ENCODE peak calls at places on chromosomes 13 and 19, in eight cellular contexts. B is IMR-90, X is OCI-LY7, Q is stomach, Z is upper lobe of right lung, V is HL-60, I is heart left ventricle, W is endodermal cell. L is an unnamed sample.

GRCh38 chr13:112940236-112940635 is 28.8 kb upstream of the MCF2L start:
- DNase-seq in W (no peak), B (no peak), I (no peak), Q (peak), X (no peak), Z (no peak), V (no peak), L (no peak)

GRCh38 chr13:85738696-85739320 is 60.4 kb downstream of the SLITRK6 start:
- DNase-seq in Z (no peak), Q (no peak), I (no peak), V (no peak), B (peak), W (no peak), X (no peak), L (no peak)

GRCh38 chr13:82224806-82225205 is 1657.5 kb downstream of the SLITRK1 start:
- DNase-seq in Q (no peak), B (no peak), V (no peak), Z (no peak), W (no peak), X (no peak), I (no peak), L (no peak)

GRCh38 chr13:54705738-54706137 is 1677.1 kb downstream of the OLFM4 start:
- DNase-seq in W (peak), Z (no peak), B (no peak), X (no peak), I (no peak), Q (no peak), V (no peak), L (no peak)

GRCh38 chr19:39444598-39445257 is 654 bp upstream of the SUPT5H start:
- DNase-seq in B (no peak), V (no peak), X (no peak), Q (no peak), I (no peak), Z (no peak), W (no peak), L (no peak)

GRCh38 chr19:42115219-42115618 is 17.0 kb downstream of the POU2F2 start:
- DNase-seq in X (peak), W (no peak), Z (no peak), B (peak), I (no peak), Q (no peak), V (no peak), L (no peak)

GRCh38 chr13:107883561-107884175 is 331.7 kb downstream of the LIG4 start:
- DNase-seq in Z (no peak), V (no peak), I (no peak), Q (no peak), B (peak), X (no peak), W (no peak), L (no peak)

GRCh38 chr13:107790360-107790759 is 425.0 kb downstream of the LIG4 start:
- DNase-seq in B (no peak), Z (no peak), V (no peak), W (no peak), Q (no peak), I (no peak), X (no peak), L (no peak)

GRCh38 chr13:83839158-83839557 is 43.1 kb downstream of the SLITRK1 start:
- DNase-seq in X (no peak), B (no peak), I (no peak), Q (no peak), W (peak), V (no peak), Z (no peak), L (no peak)

GRCh38 chr13:110396913-110397379 is 89.9 kb downstream of the COL4A2 start:
- DNase-seq in V (no peak), Q (peak), X (no peak), I (peak), W (no peak), B (peak), Z (no peak), L (peak)

GRCh38 chr19:6767081-6767356 is 216 bp downstream of the SH2D3A start:
- DNase-seq in X (peak), Q (no peak), I (no peak), V (no peak), W (no peak), B (no peak), Z (no peak), L (peak)

GRCh38 chr19:45874620-45874966 is 10.5 kb downstream of the FOXA3 start:
- DNase-seq in X (no peak), V (no peak), Z (no peak), W (no peak), I (peak), Q (no peak), B (no peak), L (no peak)

GRCh38 chr13:94181461-94182107 is 297.9 kb downstream of the DCT start:
- DNase-seq in W (no peak), X (no peak), Z (no peak), Q (no peak), I (no peak), V (no peak), B (no peak), L (no peak)

GRCh38 chr19:33796164-33797100 is at the start of gene KCTD15:
- DNase-seq in Z (peak), V (peak), Q (peak), I (peak), X (peak), W (peak), B (peak), L (no peak)
- H3K27ac ChIP-seq in Z (peak), V (peak), Q (peak), I (peak), X (peak), W (peak), B (peak), L (peak)

GRCh38 chr19:10852098-10852800 is 4.0 kb downstream of the C19orf38 start:
- DNase-seq in Q (no peak), B (peak), V (no peak), W (peak), I (no peak), Z (no peak), X (no peak), L (no peak)

GRCh38 chr19:10852941-10853340 is 4.7 kb downstream of the C19orf38 start:
- DNase-seq in Q (no peak), V (no peak), Z (no peak), X (no peak), W (no peak), B (no peak), I (no peak), L (no peak)

GRCh38 chr19:10854350-10855089 is 6.3 kb downstream of the C19orf38 start:
- DNase-seq in V (no peak), X (no peak), I (no peak), B (no peak), Z (no peak), W (no peak), Q (no peak), L (no peak)

GRCh38 chr19:10858204-10858828 is 10.1 kb downstream of the C19orf38 start:
- DNase-seq in Q (no peak), W (peak), V (no peak), I (no peak), Z (no peak), X (peak), B (no peak), L (no peak)

DNA sequence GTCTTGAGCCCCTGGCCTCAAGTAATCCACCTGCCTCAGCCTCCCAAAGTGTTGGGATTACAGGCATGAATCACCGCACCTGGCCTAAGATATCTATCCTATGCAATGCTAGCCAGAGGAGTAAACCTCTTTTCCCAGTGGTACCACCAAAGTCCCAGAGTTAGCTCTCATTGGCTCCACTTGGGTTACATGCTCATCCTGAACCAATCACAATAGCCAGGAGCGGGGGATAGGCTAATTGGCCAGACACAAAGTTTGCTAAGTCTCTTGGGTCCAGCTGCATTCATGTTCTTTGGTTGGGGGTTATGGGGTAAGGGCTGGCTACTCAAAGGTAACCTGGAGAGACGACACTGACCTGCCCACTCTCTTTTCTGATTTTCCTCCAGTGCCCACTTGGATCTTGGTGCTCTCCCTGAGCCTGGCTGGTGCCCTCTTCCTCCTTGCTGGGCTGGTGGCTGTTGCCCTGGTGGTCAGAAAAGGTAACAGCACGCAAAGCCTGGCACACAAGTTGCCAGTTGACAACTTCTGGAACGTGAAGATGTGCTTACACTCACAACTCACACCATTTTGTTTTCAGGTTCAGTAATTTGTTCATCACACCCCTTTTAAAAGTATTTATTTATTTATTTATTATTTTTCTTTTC is 7.8 kb downstream of the C19orf38 start:
- DNase-seq in B (no peak), W (peak), I (no peak), Q (no peak), X (peak), V (no peak), Z (no peak), L (no peak)
- TF ChIP-seq CTCF in B (peak), W (peak), I (peak), Q (no peak), X (peak), V (peak), Z (peak), L (peak)

GRCh38 chr13:30108216-30108912 is 199.0 kb downstream of the KATNAL1 start:
- DNase-seq in Q (no peak), Z (no peak), W (no peak), V (no peak), X (no peak), B (no peak), I (no peak), L (no peak)

GRCh38 chr13:30107536-30108136 is 199.7 kb downstream of the KATNAL1 start:
- DNase-seq in Q (peak), B (peak), Z (peak), X (no peak), I (no peak), W (no peak), V (peak), L (no peak)

GRCh38 chr13:30110301-30111070 is 196.9 kb downstream of the KATNAL1 start:
- DNase-seq in I (peak), Z (no peak), X (no peak), V (no peak), Q (no peak), W (no peak), B (no peak), L (no peak)

GRCh38 chr13:30108913-30109237 is 198.5 kb downstream of the KATNAL1 start:
- DNase-seq in W (no peak), Q (peak), I (no peak), V (no peak), Z (peak), X (no peak), B (no peak), L (peak)

DNA sequence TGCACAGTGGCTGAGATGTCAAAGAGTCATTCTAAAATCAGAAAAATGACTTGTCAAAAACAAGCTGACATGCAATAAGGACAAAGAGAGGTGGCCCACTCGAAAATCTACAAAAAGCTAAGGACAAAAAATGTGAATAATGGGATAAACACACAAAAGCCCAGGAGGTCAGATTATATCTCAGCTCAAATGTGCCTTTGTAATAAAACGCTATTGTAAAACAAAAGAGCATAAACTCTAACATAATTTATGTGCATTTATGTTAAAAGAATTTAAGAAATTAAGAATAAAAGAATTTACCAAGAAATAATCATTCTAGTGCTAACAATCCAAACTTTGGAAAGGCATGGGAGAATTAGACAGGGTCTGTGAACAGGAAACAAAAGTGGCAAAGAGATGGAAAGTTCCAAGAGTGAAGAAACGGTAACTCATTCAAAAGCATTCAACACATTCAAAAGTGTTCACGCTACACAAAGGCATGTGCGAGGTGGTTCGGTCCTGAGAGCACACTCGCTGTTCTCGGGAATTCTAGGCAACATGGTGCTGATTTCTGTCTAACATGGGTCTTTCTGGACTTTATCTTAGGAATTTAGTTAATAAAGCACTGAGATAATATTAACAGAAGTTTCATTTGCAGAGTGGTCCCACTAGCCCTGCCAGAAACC is 197.7 kb downstream of the KATNAL1 start:
- DNase-seq in X (no peak), Z (no peak), I (no peak), B (no peak), Q (no peak), W (no peak), V (no peak), L (no peak)
- H3K27ac ChIP-seq in X (no peak), Z (no peak), I (no peak), B (no peak), Q (peak), W (no peak), V (no peak), L (no peak)

DNA sequence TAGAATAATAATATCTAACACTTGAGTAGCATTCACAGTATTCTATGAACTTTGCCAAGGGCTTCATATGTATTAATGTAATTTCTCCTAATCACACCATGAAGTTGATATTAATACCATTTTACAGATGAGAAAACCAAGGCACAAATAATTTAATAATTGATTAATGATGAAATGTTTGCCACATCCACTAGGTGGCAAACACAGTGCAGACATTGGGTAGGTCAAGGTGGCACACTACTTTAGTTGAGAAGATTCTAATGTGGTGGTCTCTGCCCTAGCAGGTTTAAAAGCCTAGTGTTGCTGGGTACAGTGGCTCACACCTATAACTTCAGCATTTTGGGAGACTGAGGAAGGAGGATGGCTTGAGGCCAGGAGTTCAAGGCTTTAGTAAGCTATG is 412.4 kb downstream of the SUCLA2 start:
- DNase-seq in W (no peak), Z (no peak), V (no peak), B (no peak), I (no peak), X (no peak), Q (no peak), L (no peak)
- TF ChIP-seq CTCF in W (peak), Z (no peak), V (no peak), B (no peak), I (no peak), X (peak), Q (no peak), L (no peak)

DNA sequence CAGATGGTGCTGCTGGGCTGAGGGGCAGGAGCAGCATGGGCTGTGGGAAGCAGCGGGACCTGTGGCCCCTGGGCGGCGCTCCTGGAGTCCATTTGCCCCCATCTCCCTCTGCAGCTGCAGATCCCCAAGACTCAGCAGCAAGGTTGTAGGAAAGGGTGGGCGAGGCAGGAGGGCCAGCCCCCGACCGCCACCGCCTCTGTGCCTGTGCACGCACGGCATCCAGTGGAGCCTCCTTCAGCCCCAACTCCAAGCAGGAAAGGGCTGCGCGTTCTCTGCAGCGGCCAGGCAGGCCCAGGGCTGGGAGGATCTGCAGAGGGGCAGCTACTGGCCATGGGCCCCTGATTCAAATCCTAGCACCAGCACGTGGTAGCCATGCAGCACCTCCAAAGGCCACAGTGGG is 20.8 kb downstream of the DPF1 start:
- DNase-seq in Q (no peak), Z (no peak), B (no peak), X (no peak), I (no peak), W (no peak), V (no peak), L (no peak)
- H3K27ac ChIP-seq in Q (no peak), Z (no peak), B (no peak), X (no peak), I (no peak), W (no peak), V (no peak), L (peak)

GRCh38 chr19:30085394-30085793 is 143.4 kb downstream of the URI1 start:
- DNase-seq in V (no peak), X (peak), B (no peak), W (peak), I (no peak), Z (peak), Q (no peak), L (no peak)
- TF ChIP-seq CTCF in V (no peak), X (peak), B (no peak), W (peak), I (no peak), Z (no peak), Q (no peak), L (no peak)

DNA sequence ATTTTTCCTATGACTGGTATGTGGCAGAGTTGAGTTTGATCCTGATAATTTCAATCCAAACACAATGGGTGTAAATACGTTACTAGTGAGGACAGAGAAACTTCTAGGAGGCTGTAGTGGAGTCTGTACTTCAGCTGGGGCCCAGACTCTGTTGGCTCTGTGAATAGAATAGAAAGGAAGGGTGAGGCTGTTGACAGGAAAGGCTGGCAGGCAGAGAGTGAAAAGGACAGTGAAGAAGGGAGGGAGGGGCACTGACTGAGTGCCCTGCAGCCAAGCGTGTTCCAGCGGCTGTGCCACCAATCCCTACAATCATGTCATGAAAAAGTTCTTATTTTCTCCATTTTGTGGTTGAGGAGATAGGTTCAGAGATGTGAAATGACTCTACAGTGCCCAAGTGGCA is 80.5 kb downstream of the MBNL2 start:
- DNase-seq in Q (no peak), I (no peak), V (no peak), X (no peak), W (no peak), B (no peak), Z (no peak), L (no peak)
- H3K27ac ChIP-seq in Q (no peak), I (peak), V (no peak), X (no peak), W (no peak), B (no peak), Z (peak), L (no peak)

GRCh38 chr19:2885736-2886135 is 15.0 kb upstream of the ZNF57 start:
- DNase-seq in I (no peak), X (no peak), W (no peak), Q (no peak), V (no peak), B (no peak), Z (no peak), L (no peak)
- TF ChIP-seq CTCF in I (no peak), X (no peak), W (no peak), Q (no peak), V (no peak), B (no peak), Z (no peak), L (no peak)

L was measured in RWPE1.